ENCODE peak calls at places on chromosomes 4 and X, in four cellular contexts. O is colonic mucosa, X is endodermal cell, J is PC-3. M is an unnamed sample.

GRCh38 chr4:85018983-85019382 is 52.5 kb upstream of the WDFY3 start:
- DNase-seq in O (no peak), X (no peak), J (no peak), M (no peak)

GRCh38 chr4:5378002-5378401 is 326.7 kb downstream of the STK32B start:
- DNase-seq in O (no peak), X (no peak), J (peak; percentile 45), M (no peak)

GRCh38 chr4:82833696-82834313 is 35.2 kb upstream of the SCD5 start:
- DNase-seq in O (peak; percentile 25), X (no peak), J (peak; percentile 68), M (peak; percentile 88)

GRCh38 chr4:121192500-121192899 is 28.4 kb upstream of the TNIP3 start:
- DNase-seq in O (no peak), X (peak; percentile 54), J (peak; percentile 51), M (peak; percentile 42)

GRCh38 chr4:75511841-75512240 is 2.4 kb downstream of the RCHY1 start:
- DNase-seq in O (no peak), X (no peak), J (no peak), M (no peak)

GRCh38 chr4:30461218-30461617 is 259.0 kb upstream of the PCDH7 start:
- DNase-seq in O (no peak), X (peak; percentile 57), J (no peak), M (no peak)

GRCh38 chr4:79652232-79652631 is 244.2 kb upstream of the GK2 start:
- DNase-seq in O (no peak), X (no peak), J (peak; percentile 77), M (peak; percentile 91)

GRCh38 chr4:119337010-119337409 is 15.1 kb upstream of the FABP2 start:
- DNase-seq in O (no peak), X (no peak), J (no peak), M (peak; percentile 55)

GRCh38 chr4:163113921-163114703 is 52.6 kb downstream of the NAF1 start:
- DNase-seq in O (no peak), X (no peak), J (no peak), M (no peak)

GRCh38 chr4:171621646-171622045 is 191.6 kb upstream of the GALNTL6 start:
- DNase-seq in O (no peak), X (no peak), J (no peak), M (no peak)

GRCh38 chr4:105483840-105484239 is 10.0 kb upstream of the PPA2 start:
- DNase-seq in O (no peak), X (no peak), J (no peak), M (no peak)

GRCh38 chr4:589219-589963 is 13.3 kb upstream of the TMEM271 start:
- DNase-seq in O (no peak), X (no peak), J (no peak), M (no peak)

GRCh38 chr4:13765535-13765934 is 138.0 kb upstream of the BOD1L1 start:
- DNase-seq in O (no peak), X (no peak), J (peak; percentile 24), M (no peak)

GRCh38 chrX:119790977-119791436 is 423 bp downstream of the RPL39 start:
- DNase-seq in O (peak; percentile 29), X (peak; percentile 47), J (peak; percentile 12), M (peak; percentile 47)

GRCh38 chr4:186104895-186105720 is 604 bp downstream of the FAM149A start:
- DNase-seq in O (peak; percentile 45), X (peak; percentile 81), J (no peak), M (no peak)

GRCh38 chrX:132710756-132711155 is 221.9 kb upstream of the MBNL3 start:
- DNase-seq in O (no peak), X (no peak), J (no peak), M (no peak)

GRCh38 chr4:7332216-7333023 is 102.3 kb downstream of the PSAPL1 start:
- DNase-seq in O (no peak), X (no peak), J (no peak), M (peak; percentile 11)

GRCh38 chrX:38649674-38650647 is 88.6 kb downstream of the TSPAN7 start:
- DNase-seq in O (no peak), X (no peak), J (no peak), M (no peak)

GRCh38 chr4:2103843-2104547 is 44.9 kb downstream of the NAT8L start:
- DNase-seq in O (no peak), X (no peak), J (no peak), M (no peak)

GRCh38 chr4:107689912-107690587 is 30.0 kb downstream of the PAPSS1 start:
- DNase-seq in O (no peak), X (no peak), J (peak; percentile 90), M (peak; percentile 58)

GRCh38 chrX:152958524-152959465 is 35.1 kb downstream of the PNMA5 start:
- DNase-seq in O (peak; percentile 93), X (peak; percentile 96), J (peak; percentile 64), M (peak; percentile 83)

GRCh38 chr4:15068298-15068697 is 66.0 kb downstream of the CPEB2 start:
- DNase-seq in O (no peak), X (no peak), J (no peak), M (no peak)

GRCh38 chr4:69760455-69760854 is at the start of gene SULT1B1:
- DNase-seq in O (peak; percentile 85), X (no peak), J (no peak), M (peak; percentile 88)

GRCh38 chrX:16953606-16954211 is 7.3 kb downstream of the REPS2 start:
- DNase-seq in O (no peak), X (no peak), J (peak; percentile 77), M (peak; percentile 17)

GRCh38 chrX:130109429-130110378 is 593 bp downstream of the ELF4 start:
- DNase-seq in O (no peak), X (peak; percentile 62), J (peak; percentile 21), M (no peak)

GRCh38 chrX:120769576-120770341 is 105.9 kb downstream of the CT47B1 start:
- DNase-seq in O (no peak), X (no peak), J (peak; percentile 82), M (peak; percentile 71)

GRCh38 chr4:82905205-82905604 is 4.7 kb downstream of the THAP9 start:
- DNase-seq in O (no peak), X (no peak), J (peak; percentile 58), M (peak; percentile 65)

GRCh38 chr4:64713256-64713840 is 304.1 kb upstream of the TECRL start:
- DNase-seq in O (no peak), X (no peak), J (peak; percentile 81), M (peak; percentile 30)

GRCh38 chr4:63757919-63758318 is 651.3 kb downstream of the TECRL start:
- DNase-seq in O (no peak), X (no peak), J (no peak), M (no peak)

GRCh38 chr4:147975902-147976301 is 244.0 kb downstream of the ARHGAP10 start:
- DNase-seq in O (no peak), X (no peak), J (no peak), M (no peak)

GRCh38 chrX:24846551-24847170 is 152.9 kb downstream of the POLA1 start:
- DNase-seq in O (no peak), X (no peak), J (no peak), M (peak; percentile 12)

GRCh38 chr4:2333916-2334644 is 72.2 kb upstream of the MXD4 start:
- DNase-seq in O (peak; percentile 14), X (peak; percentile 45), J (no peak), M (no peak)

GRCh38 chrX:51334276-51334675 is 1.7 kb downstream of the NUDT10 start:
- DNase-seq in O (no peak), X (no peak), J (no peak), M (peak; percentile 3)

GRCh38 chrX:103656623-103657022 is 27.8 kb downstream of the TCEAL1 start:
- DNase-seq in O (no peak), X (no peak), J (peak; percentile 95), M (peak; percentile 67)

GRCh38 chr4:76156635-76157034 is 8.4 kb upstream of the NUP54 start:
- DNase-seq in O (no peak), X (no peak), J (no peak), M (no peak)

GRCh38 chr4:86092684-86093083 is 267.2 kb downstream of the MAPK10 start:
- DNase-seq in O (no peak), X (no peak), J (peak; percentile 78), M (peak; percentile 73)

GRCh38 chr4:160110891-160111290 is 1008.0 kb downstream of the RAPGEF2 start:
- DNase-seq in O (no peak), X (no peak), J (no peak), M (no peak)

GRCh38 chr4:185467101-185467500 is 4.4 kb downstream of the CCDC110 start:
- DNase-seq in O (no peak), X (no peak), J (no peak), M (peak; percentile 3)

GRCh38 chr4:139735381-139736256 is 70.0 kb downstream of the MGST2 start:
- DNase-seq in O (no peak), X (peak; percentile 81), J (no peak), M (peak; percentile 35)

GRCh38 chr4:139732991-139733555 is 67.5 kb downstream of the MGST2 start:
- DNase-seq in O (no peak), X (no peak), J (no peak), M (no peak)

GRCh38 chr4:139734875-139735380 is 69.3 kb downstream of the MGST2 start:
- DNase-seq in O (peak; percentile 71), X (peak; percentile 95), J (peak; percentile 51), M (peak; percentile 83)

GRCh38 chr4:139736257-139736626 is 70.6 kb downstream of the MGST2 start:
- DNase-seq in O (no peak), X (peak; percentile 50), J (no peak), M (no peak)

DNA sequence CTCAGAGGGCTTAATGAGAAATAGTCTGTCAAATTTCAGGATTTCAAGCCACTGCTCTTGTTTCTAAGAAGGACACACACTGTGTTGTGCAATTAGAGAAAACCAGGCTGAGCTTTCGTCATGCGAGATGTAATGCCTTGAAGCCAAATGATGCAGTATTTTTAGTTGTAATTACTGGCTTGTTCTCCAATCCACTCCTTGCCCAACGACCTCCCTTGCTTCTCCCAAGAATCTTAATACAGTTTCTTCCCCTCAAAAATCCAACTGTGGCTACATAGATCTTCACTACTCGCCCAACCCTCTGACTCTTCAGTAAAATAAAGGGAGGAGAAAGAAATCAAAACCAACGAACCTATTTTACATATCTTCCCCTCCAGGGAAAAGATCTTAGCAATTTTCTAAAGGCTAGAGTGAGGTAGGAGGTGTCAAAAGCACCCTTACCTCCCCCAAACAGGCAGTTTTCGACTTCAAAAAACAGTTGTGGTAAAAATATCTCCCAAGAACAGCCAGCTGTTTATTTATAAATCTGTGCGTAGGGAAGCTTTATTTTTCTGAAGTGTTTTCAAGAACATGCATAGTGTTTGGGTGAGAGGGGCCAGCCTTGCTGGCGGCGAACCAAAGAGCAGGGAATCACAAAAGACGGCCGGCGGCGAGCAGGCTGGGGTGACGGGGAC is 68.7 kb downstream of the MGST2 start:
- DNase-seq in O (no peak), X (no peak), J (no peak), M (peak; percentile 46)
- H3K4me3 ChIP-seq in O (peak overlapping the region; percentile 33), X (peak overlapping the region; percentile 32), J (peak overlapping the region; percentile 60), M (peak overlapping the region; percentile 49)

DNA sequence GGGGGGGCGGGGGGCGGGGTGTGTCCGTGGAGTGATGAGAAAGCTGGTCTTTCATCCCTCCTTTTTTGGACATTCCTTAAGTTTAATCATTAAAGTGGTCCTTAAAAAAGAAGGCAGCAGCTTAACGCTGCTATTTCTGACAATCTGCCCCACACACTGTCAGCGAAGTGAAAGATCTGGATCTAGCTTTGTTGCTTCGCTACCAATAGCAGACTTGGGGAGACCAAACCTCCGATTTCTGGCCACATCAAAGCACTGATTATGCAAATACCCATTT is 5.9 kb downstream of the NEUROG2 start:
- DNase-seq in O (no peak), X (no peak), J (no peak), M (no peak)
- H3K9ac ChIP-seq in O (no peak overlapping the region), X (no peak overlapping the region), J (no peak overlapping the region), M (no peak overlapping the region)

GRCh38 chr4:110477836-110478235 is 1.9 kb downstream of the ENPEP start:
- DNase-seq in O (no peak), X (no peak), J (no peak), M (no peak)
- H3K4me3 ChIP-seq in O (no peak overlapping the region), X (peak overlapping the region; percentile 73), J (no peak overlapping the region), M (no peak overlapping the region)

GRCh38 chrX:148500428-148501120 is at the start of gene AFF2:
- DNase-seq in O (no peak), X (peak; percentile 75), J (no peak), M (peak; percentile 24)
- H3K9ac ChIP-seq in O (no peak within 1 kb of the TSS), X (no peak within 1 kb of the TSS), J (no peak within 1 kb of the TSS), M (no peak within 1 kb of the TSS)

M was measured in fibroblast of lung.